ENCODE peak calls at places on chromosomes 3 and 15, in four cellular contexts. E, M, J and W are unnamed samples.

GRCh38 chr3:46934508-46935167 is 41.9 kb downstream of the CCDC12 start:
- DNase-seq in E (no peak), M (no peak), J (no peak), W (peak; percentile 93)

GRCh38 chr3:54691230-54691900 is 236.5 kb downstream of the LRTM1 start:
- DNase-seq in E (no peak), M (no peak), J (no peak), W (no peak)

GRCh38 chr15:70160267-70160666 is 62.5 kb upstream of the TLE3 start:
- DNase-seq in E (no peak), M (no peak), J (no peak), W (peak; percentile 84)

GRCh38 chr3:111392911-111393351 is 149.1 kb upstream of the CD96 start:
- DNase-seq in E (no peak), M (no peak), J (no peak), W (no peak)

GRCh38 chr15:72847806-72848205 is 64.2 kb upstream of the ADPGK start:
- DNase-seq in E (no peak), M (no peak), J (no peak), W (no peak)

GRCh38 chr3:126013742-126014141 is 44.8 kb downstream of the ROPN1B start:
- DNase-seq in E (no peak), M (no peak), J (no peak), W (no peak)

GRCh38 chr3:10994311-10994710 is 1.8 kb downstream of the SLC6A1 start:
- DNase-seq in E (no peak), M (no peak), J (no peak), W (no peak)

GRCh38 chr3:49238274-49239127 is 38.5 kb downstream of the C3orf62 start:
- DNase-seq in E (no peak), M (no peak), J (no peak), W (peak; percentile 38)

GRCh38 chr3:122940628-122941086 is 86.9 kb downstream of the SEMA5B start:
- DNase-seq in E (no peak), M (no peak), J (no peak), W (peak; percentile 18)

GRCh38 chr3:47452460-47453215 is 23.1 kb downstream of the SCAP start:
- DNase-seq in E (no peak), M (no peak), J (no peak), W (no peak)

GRCh38 chr15:58517252-58517681 is 85.5 kb downstream of the LIPC start:
- DNase-seq in E (no peak), M (no peak), J (no peak), W (no peak)

GRCh38 chr3:57078366-57079220 is 18.1 kb downstream of the SPATA12 start:
- DNase-seq in E (peak; percentile 25), M (peak; percentile 18), J (peak; percentile 23), W (peak; percentile 98)

GRCh38 chr3:63309780-63310179 is 31.7 kb downstream of the SYNPR start:
- DNase-seq in E (no peak), M (no peak), J (no peak), W (no peak)

GRCh38 chr3:190585771-190586630 is 72.1 kb downstream of the IL1RAP start:
- DNase-seq in E (peak; percentile 85), M (peak; percentile 59), J (no peak), W (peak; percentile 88)

GRCh38 chr3:65978116-65978515 is 60.6 kb downstream of the MAGI1 start:
- DNase-seq in E (no peak), M (no peak), J (no peak), W (no peak)

GRCh38 chr3:133294253-133294652 is 105.6 kb upstream of the BFSP2 start:
- DNase-seq in E (no peak), M (no peak), J (no peak), W (no peak)

GRCh38 chr3:86960551-86960950 is 30.4 kb downstream of the VGLL3 start:
- DNase-seq in E (no peak), M (no peak), J (no peak), W (no peak)

GRCh38 chr3:117103645-117104044 is 394.1 kb downstream of the TUSC7 start:
- DNase-seq in E (no peak), M (no peak), J (no peak), W (no peak)

GRCh38 chr3:45145223-45145622 is 955 bp downstream of the CDCP1 start:
- DNase-seq in E (no peak), M (no peak), J (no peak), W (peak; percentile 87)

GRCh38 chr3:157611176-157611575 is 108.0 kb upstream of the VEPH1 start:
- DNase-seq in E (no peak), M (no peak), J (no peak), W (no peak)

GRCh38 chr3:114498779-114499370 is 205.0 kb downstream of the TIGIT start:
- DNase-seq in E (no peak), M (no peak), J (no peak), W (peak; percentile 35)

GRCh38 chr3:181901626-181902025 is 189.9 kb downstream of the SOX2 start:
- DNase-seq in E (no peak), M (no peak), J (no peak), W (no peak)

GRCh38 chr3:62188547-62189375 is 184.6 kb downstream of the FEZF2 start:
- DNase-seq in E (peak; percentile 44), M (peak; percentile 35), J (peak; percentile 76), W (peak; percentile 93)

GRCh38 chr3:78894787-78895186 is 873.0 kb downstream of the ROBO1 start:
- DNase-seq in E (no peak), M (no peak), J (no peak), W (no peak)

GRCh38 chr15:90839187-90840071 is 29.0 kb upstream of the FURIN start:
- DNase-seq in E (no peak), M (no peak), J (peak; percentile 12), W (peak; percentile 65)

GRCh38 chr15:36807134-36807764 is 227.8 kb downstream of the CDIN1 start:
- DNase-seq in E (no peak), M (no peak), J (no peak), W (no peak)

GRCh38 chr3:140022061-140022781 is 87.2 kb downstream of the CLSTN2 start:
- DNase-seq in E (no peak), M (no peak), J (no peak), W (no peak)

GRCh38 chr15:99105516-99106341 is 849 bp downstream of the SYNM start:
- DNase-seq in E (peak; percentile 24), M (peak; percentile 41), J (peak; percentile 41), W (peak; percentile 94)

GRCh38 chr3:68088216-68088615 is 433.8 kb upstream of the SUCLG2 start:
- DNase-seq in E (no peak), M (peak; percentile 9), J (no peak), W (no peak)

GRCh38 chr3:195546130-195546560 is 3.0 kb upstream of the PPP1R2 start:
- DNase-seq in E (peak; percentile 78), M (no peak), J (no peak), W (peak; percentile 87)

GRCh38 chr15:62706361-62706760 is 336.2 kb upstream of the TPM1 start:
- DNase-seq in E (no peak), M (no peak), J (no peak), W (no peak)

GRCh38 chr3:197001972-197002700 is 27.5 kb downstream of the MELTF start:
- DNase-seq in E (no peak), M (no peak), J (no peak), W (peak; percentile 95)

GRCh38 chr15:70466895-70467529 is 296.3 kb downstream of the UACA start:
- DNase-seq in E (no peak), M (no peak), J (peak; percentile 39), W (no peak)

GRCh38 chr3:62558549-62559112 is 185.3 kb upstream of the FEZF2 start:
- DNase-seq in E (no peak), M (no peak), J (peak; percentile 59), W (peak; percentile 59)

GRCh38 chr15:48578965-48579364 is 66.5 kb downstream of the FBN1 start:
- DNase-seq in E (no peak), M (no peak), J (no peak), W (no peak)

GRCh38 chr3:13460341-13460736 is 19.8 kb upstream of the HDAC11 start:
- DNase-seq in E (no peak), M (no peak), J (no peak), W (no peak)

GRCh38 chr3:94234177-94234788 is 171.4 kb downstream of the NSUN3 start:
- DNase-seq in E (no peak), M (no peak), J (peak; percentile 20), W (peak; percentile 1)